ENCODE peak calls at places on chromosome 20, in five cellular contexts. V is breast epithelium, R is A549, Q is suprapubic skin, Z is Peyer's patch. U is an unnamed sample.

GRCh38 chr20:10553326-10553984 is 118.3 kb downstream of the SLX4IP start:
- DNase-seq in V (peak; percentile 46), R (peak; percentile 85), Q (no peak), Z (peak; percentile 80), U (peak; percentile 79)

GRCh38 chr20:40711078-40711477 is 22.0 kb upstream of the MAFB start:
- DNase-seq in V (no peak), R (no peak), Q (no peak), Z (no peak), U (no peak)

GRCh38 chr20:37294262-37294981 is 5.0 kb downstream of the MANBAL start:
- DNase-seq in V (no peak), R (no peak), Q (no peak), Z (no peak), U (no peak)

GRCh38 chr20:10619427-10619826 is 54.4 kb downstream of the JAG1 start:
- DNase-seq in V (no peak), R (peak; percentile 65), Q (no peak), Z (no peak), U (no peak)

GRCh38 chr20:3931664-3932063 is 42.5 kb downstream of the PANK2 start:
- DNase-seq in V (no peak), R (no peak), Q (no peak), Z (no peak), U (no peak)

GRCh38 chr20:47929368-47930115 is 144.3 kb upstream of the SULF2 start:
- DNase-seq in V (no peak), R (no peak), Q (no peak), Z (no peak), U (no peak)

GRCh38 chr20:40442181-40442963 is 246.7 kb downstream of the MAFB start:
- DNase-seq in V (no peak), R (no peak), Q (no peak), Z (no peak), U (no peak)

GRCh38 chr20:37522258-37523011 is 1.4 kb downstream of the NNAT start:
- DNase-seq in V (peak; percentile 62), R (no peak), Q (no peak), Z (peak; percentile 54), U (peak; percentile 91)

GRCh38 chr20:49603209-49603627 is 35.3 kb upstream of the PTGIS start:
- DNase-seq in V (no peak), R (peak; percentile 69), Q (no peak), Z (no peak), U (no peak)

GRCh38 chr20:43538855-43539700 is 19.7 kb upstream of the SGK2 start:
- DNase-seq in V (no peak), R (no peak), Q (peak; percentile 44), Z (no peak), U (no peak)

GRCh38 chr20:45450097-45450818 is 19.3 kb upstream of the WFDC2 start:
- DNase-seq in V (no peak), R (peak; percentile 56), Q (no peak), Z (no peak), U (peak; percentile 74)

GRCh38 chr20:11881453-11881852 is 36.2 kb upstream of the BTBD3 start:
- DNase-seq in V (no peak), R (no peak), Q (no peak), Z (no peak), U (no peak)

GRCh38 chr20:10307359-10307735 is 88.7 kb downstream of the SNAP25 start:
- DNase-seq in V (no peak), R (no peak), Q (no peak), Z (no peak), U (no peak)

GRCh38 chr20:54043044-54043967 is 27.1 kb downstream of the BCAS1 start:
- DNase-seq in V (no peak), R (no peak), Q (peak; percentile 74), Z (no peak), U (no peak)

GRCh38 chr20:57043669-57044268 is 222.7 kb downstream of the BMP7 start:
- DNase-seq in V (no peak), R (no peak), Q (no peak), Z (no peak), U (peak; percentile 27)

GRCh38 chr20:57049298-57049697 is 217.1 kb downstream of the BMP7 start:
- DNase-seq in V (no peak), R (no peak), Q (no peak), Z (no peak), U (no peak)

GRCh38 chr20:57048027-57048869 is 218.2 kb downstream of the BMP7 start:
- DNase-seq in V (peak; percentile 48), R (peak; percentile 81), Q (peak; percentile 67), Z (peak; percentile 49), U (peak; percentile 64)

GRCh38 chr20:57051096-57051495 is 215.3 kb downstream of the BMP7 start:
- DNase-seq in V (no peak), R (no peak), Q (no peak), Z (no peak), U (peak; percentile 13)

DNA sequence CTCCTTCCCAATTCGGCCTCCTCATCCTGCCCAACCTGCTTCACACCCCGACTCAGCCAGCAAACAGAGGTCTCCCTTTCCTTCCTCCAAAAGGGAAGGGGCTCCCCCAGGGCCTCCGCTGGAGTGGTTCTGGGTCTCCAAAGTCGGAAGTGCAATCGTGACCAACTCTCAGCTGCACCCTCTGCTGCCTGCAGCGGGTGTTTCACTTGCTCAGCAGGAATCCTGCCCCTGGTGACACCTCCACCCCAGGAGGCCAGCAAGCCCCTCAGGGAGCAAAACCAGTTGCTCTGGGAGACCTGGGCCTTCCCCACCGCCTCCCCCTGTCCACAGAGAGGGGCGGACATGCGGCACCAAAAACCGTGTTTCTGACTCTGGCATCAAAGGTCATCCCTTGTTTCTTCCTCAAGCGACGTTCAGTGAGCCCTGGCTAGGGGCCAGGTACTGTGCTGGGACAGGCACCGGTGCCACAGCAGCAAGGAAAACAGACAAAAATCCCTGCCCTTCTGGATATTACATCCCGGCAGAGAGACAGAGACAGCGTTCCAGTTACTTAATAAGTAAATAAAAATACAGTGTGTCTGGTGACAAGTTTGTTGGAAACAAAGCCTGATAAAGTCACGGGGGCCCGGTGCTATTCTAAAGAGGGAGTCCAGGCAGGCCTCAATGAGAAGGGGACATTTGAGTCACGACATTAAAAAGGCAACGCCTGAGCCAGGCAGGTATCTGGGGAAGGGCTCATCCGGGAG is 219.0 kb downstream of the BMP7 start:
- DNase-seq in V (peak; percentile 75), R (peak; percentile 59), Q (peak; percentile 72), Z (no peak), U (peak; percentile 57)
- TF ChIP-seq CTCF in V (no peak), R (peak; percentile 35), Q (no peak), Z (no peak), U (no peak)

DNA sequence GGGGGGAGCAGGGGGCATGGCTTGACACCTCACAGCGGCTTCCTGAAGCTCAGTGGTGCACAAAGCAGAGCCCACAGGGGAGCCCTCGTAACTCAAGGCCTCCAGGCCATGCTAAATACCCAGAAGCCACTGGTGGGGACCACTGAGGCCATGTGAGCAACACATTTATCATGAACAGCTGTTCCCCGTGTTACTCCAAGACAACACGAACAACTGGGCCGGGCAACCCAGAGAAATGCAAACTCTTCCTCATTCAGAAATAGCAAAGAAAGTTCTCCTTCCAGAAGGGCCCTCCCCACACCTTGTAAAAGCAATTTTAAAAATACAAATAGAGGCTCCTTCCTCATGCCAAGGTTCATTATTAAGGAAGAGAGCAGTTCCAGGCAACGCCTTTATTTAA is 36.3 kb upstream of the SLCO4A1 start:
- DNase-seq in V (no peak), R (no peak), Q (no peak), Z (peak; percentile 53), U (no peak)
- TF ChIP-seq POLR2A in V (no peak), R (no peak), Q (no peak), Z (no peak), U (no peak)

DNA sequence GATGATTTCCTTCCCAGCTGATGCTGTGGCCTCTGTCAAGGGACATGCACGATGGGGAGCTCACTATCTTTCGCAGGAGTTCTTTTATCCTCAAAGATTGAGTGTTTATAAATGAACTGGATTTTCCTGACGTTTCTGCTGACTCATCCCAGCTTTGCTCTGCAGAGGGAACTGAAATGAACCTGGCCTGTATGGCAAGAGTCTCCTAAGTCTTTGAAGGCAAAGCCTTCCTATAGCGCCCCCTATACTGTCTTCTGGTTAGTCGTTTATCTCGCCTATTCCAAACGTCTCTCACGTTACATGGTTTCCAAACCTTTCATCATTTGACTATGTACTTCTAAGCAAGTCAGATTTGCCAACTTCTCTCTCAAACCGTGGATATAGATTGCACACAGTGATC is 565.3 kb downstream of the KIF16B start:
- DNase-seq in V (no peak), R (peak; percentile 31), Q (no peak), Z (no peak), U (no peak)
- TF ChIP-seq CTCF in V (no peak), R (no peak), Q (no peak), Z (no peak), U (no peak)

GRCh38 chr20:57536759-57537724 is 12.1 kb upstream of the CTCFL start:
- DNase-seq in V (no peak), R (no peak), Q (no peak), Z (peak; percentile 82), U (peak; percentile 26)
- TF ChIP-seq POLR2A in V (no peak), R (no peak), Q (no peak), Z (peak; percentile 16), U (no peak)

DNA sequence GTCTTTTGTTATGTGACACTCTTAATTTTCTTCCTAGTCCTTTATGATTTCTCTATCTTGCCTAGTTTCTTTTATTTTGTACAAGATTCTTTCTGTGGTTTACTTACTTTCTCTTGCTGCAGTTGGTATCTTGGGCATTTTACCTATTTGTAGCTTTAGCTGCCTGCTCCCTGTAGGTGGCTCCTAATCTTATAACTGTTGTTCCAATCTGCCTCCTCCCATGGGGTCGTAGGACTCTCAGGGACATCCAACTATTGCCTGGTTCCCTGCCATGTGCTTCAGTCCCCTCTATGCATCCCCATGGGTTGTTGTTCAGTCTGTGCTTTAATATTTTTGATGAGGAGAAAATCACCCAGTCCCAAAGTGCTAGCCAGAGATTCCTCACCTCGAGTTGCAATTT is 31.4 kb downstream of the RIN2 start:
- DNase-seq in V (no peak), R (peak; percentile 40), Q (no peak), Z (no peak), U (no peak)
- TF ChIP-seq CTCF in V (no peak), R (no peak), Q (no peak), Z (no peak), U (no peak)

DNA sequence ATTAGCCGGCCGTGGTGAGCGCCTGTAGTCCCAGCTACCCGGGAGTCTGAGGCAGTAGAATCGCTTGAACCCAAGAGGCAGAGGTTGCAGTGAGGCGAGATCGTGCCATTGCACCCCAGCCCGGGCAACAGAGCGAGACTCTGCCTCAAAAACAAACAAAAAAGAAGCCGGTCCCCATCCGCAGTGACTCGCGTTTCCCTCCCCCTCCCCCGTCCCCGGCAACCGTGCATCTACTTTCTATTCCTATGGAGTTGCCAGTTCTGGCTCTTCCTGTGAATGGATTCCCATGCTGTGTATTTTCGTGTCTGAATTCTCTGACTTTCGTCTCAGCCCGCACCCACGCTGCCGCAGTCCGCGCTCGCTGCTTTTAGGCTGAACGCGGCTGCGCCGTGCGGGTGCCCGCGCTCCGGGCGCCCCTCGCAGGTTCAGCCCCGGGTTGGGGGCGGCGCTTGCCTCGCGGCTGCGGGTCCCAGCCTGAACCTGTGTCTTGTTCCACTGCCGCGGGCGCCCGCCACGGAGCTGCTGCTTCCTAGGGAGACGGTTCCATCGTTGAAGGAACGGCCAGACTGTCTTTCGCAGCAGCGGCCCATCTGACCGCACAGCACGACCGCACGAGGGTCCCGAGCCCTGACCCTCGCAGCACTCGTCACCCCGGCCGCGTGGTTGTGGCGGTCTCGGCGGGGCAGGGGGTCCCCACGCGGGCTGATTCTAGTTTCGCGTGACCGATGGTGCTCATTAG is 1.1 kb upstream of the MRGBP start:
- DNase-seq in V (no peak), R (peak; percentile 59), Q (no peak), Z (peak; percentile 80), U (no peak)
- TF ChIP-seq POLR2A in V (no peak), R (peak; percentile 43), Q (no peak), Z (no peak), U (no peak)